ENCODE peak calls at places on chromosomes 6 and 20, in six cellular contexts. M, C, G, D, Q and Z are unnamed samples.
A peak's percentile ranks its signal among the peaks of the same experiment; 100 is the strongest.

GRCh38 chr6:109055771-109056235 is 38.8 kb downstream of the SESN1 start:
- DNase-seq in M (peak; percentile 54), C (no peak), G (no peak), D (peak; percentile 38), Q (no peak), Z (peak; percentile 70)

GRCh38 chr20:887137-887536 is 29.0 kb downstream of the ANGPT4 start:
- DNase-seq in M (no peak), C (no peak), G (peak; percentile 28), D (no peak), Q (no peak), Z (no peak)

GRCh38 chr20:14344746-14345145 is 7.3 kb upstream of the FLRT3 start:
- DNase-seq in M (no peak), C (no peak), G (peak; percentile 32), D (no peak), Q (no peak), Z (no peak)

GRCh38 chr6:169589293-169589692 is 112.5 kb downstream of the WDR27 start:
- DNase-seq in M (no peak), C (no peak), G (no peak), D (peak; percentile 69), Q (no peak), Z (peak; percentile 54)

GRCh38 chr20:46709459-46710148 is at the start of gene SLC2A10:
- DNase-seq in M (peak; percentile 20), C (peak; percentile 49), G (no peak), D (no peak), Q (peak; percentile 64), Z (peak; percentile 55)

GRCh38 chr6:109892451-109893435 is 85.4 kb upstream of the GPR6 start:
- DNase-seq in M (no peak), C (no peak), G (no peak), D (peak; percentile 79), Q (no peak), Z (peak; percentile 3)

GRCh38 chr6:85461806-85462185 is 11.9 kb downstream of the NT5E start:
- DNase-seq in M (no peak), C (no peak), G (no peak), D (no peak), Q (no peak), Z (no peak)

GRCh38 chr6:19781269-19781668 is 55.9 kb upstream of the ID4 start:
- DNase-seq in M (no peak), C (no peak), G (no peak), D (no peak), Q (no peak), Z (no peak)

GRCh38 chr6:38567436-38567835 is 72.3 kb downstream of the BTBD9 start:
- DNase-seq in M (no peak), C (peak; percentile 23), G (no peak), D (peak; percentile 62), Q (peak; percentile 82), Z (peak; percentile 92)

GRCh38 chr6:15330174-15330934 is 84.5 kb downstream of the JARID2 start:
- DNase-seq in M (peak; percentile 61), C (no peak), G (no peak), D (peak; percentile 63), Q (no peak), Z (peak; percentile 70)

GRCh38 chr6:152669894-152670293 is 27.8 kb upstream of the MYCT1 start:
- DNase-seq in M (peak; percentile 33), C (no peak), G (peak; percentile 3), D (peak; percentile 21), Q (no peak), Z (peak; percentile 51)

GRCh38 chr6:36660771-36661471 is 17.6 kb upstream of the CDKN1A start:
- DNase-seq in M (no peak), C (no peak), G (no peak), D (no peak), Q (peak; percentile 59), Z (peak; percentile 49)

GRCh38 chr6:18122128-18123093 is at the start of gene NHLRC1:
- DNase-seq in M (peak; percentile 61), C (peak; percentile 91), G (peak; percentile 58), D (peak; percentile 84), Q (peak; percentile 87), Z (peak; percentile 85)

GRCh38 chr6:35185302-35185681 is 28.5 kb upstream of the SCUBE3 start:
- DNase-seq in M (no peak), C (peak; percentile 38), G (peak; percentile 39), D (no peak), Q (peak; percentile 60), Z (peak; percentile 43)

GRCh38 chr6:2476376-2476775 is 231.0 kb upstream of the GMDS start:
- DNase-seq in M (no peak), C (no peak), G (no peak), D (peak; percentile 35), Q (no peak), Z (peak; percentile 18)

GRCh38 chr6:25013249-25013648 is 77.5 kb upstream of the RIPOR2 start:
- DNase-seq in M (no peak), C (no peak), G (no peak), D (no peak), Q (no peak), Z (no peak)

GRCh38 chr6:53465732-53466131 is 79.2 kb downstream of the GCLC start:
- DNase-seq in M (peak; percentile 65), C (no peak), G (no peak), D (peak; percentile 81), Q (no peak), Z (peak; percentile 47)

GRCh38 chr6:125294036-125294435 is 7.7 kb downstream of the HDDC2 start:
- DNase-seq in M (no peak), C (no peak), G (no peak), D (peak; percentile 19), Q (no peak), Z (peak; percentile 19)

GRCh38 chr20:31678389-31679356 is 41.0 kb downstream of the COX4I2 start:
- DNase-seq in M (no peak), C (no peak), G (no peak), D (peak; percentile 65), Q (no peak), Z (no peak)
- TF ChIP-seq CTCF in M (no peak), C (no peak), G (no peak), D (peak; percentile 9), Q (no peak), Z (no peak)

GRCh38 chr20:59603727-59604608 is at the start of gene PHACTR3:
- DNase-seq in M (no peak), C (no peak), G (no peak), D (no peak), Q (no peak), Z (no peak)
- H3K4me3 ChIP-seq in M (no peak within 1 kb of the TSS), C (no peak within 1 kb of the TSS), G (peak within 1 kb of the TSS; percentile 21), D (no peak within 1 kb of the TSS), Q (peak within 1 kb of the TSS; percentile 36), Z (no peak within 1 kb of the TSS)

GRCh38 chr20:37310951-37311350 is 21.5 kb downstream of the MANBAL start:
- DNase-seq in M (no peak), C (no peak), G (no peak), D (no peak), Q (no peak), Z (no peak)

GRCh38 chr20:37308098-37309050 is 18.9 kb downstream of the MANBAL start:
- DNase-seq in M (no peak), C (no peak), G (no peak), D (peak; percentile 75), Q (peak; percentile 30), Z (no peak)

GRCh38 chr20:37311710-37312355 is 22.4 kb downstream of the MANBAL start:
- DNase-seq in M (no peak), C (no peak), G (no peak), D (no peak), Q (no peak), Z (no peak)

GRCh38 chr20:37309290-37309689 is 19.8 kb downstream of the MANBAL start:
- DNase-seq in M (no peak), C (no peak), G (no peak), D (no peak), Q (no peak), Z (no peak)

GRCh38 chr20:37309941-37310590 is 20.6 kb downstream of the MANBAL start:
- DNase-seq in M (no peak), C (no peak), G (no peak), D (peak; percentile 81), Q (no peak), Z (no peak)
- TF ChIP-seq CTCF in M (no peak), C (no peak), G (no peak), D (no peak), Q (no peak), Z (no peak)

DNA sequence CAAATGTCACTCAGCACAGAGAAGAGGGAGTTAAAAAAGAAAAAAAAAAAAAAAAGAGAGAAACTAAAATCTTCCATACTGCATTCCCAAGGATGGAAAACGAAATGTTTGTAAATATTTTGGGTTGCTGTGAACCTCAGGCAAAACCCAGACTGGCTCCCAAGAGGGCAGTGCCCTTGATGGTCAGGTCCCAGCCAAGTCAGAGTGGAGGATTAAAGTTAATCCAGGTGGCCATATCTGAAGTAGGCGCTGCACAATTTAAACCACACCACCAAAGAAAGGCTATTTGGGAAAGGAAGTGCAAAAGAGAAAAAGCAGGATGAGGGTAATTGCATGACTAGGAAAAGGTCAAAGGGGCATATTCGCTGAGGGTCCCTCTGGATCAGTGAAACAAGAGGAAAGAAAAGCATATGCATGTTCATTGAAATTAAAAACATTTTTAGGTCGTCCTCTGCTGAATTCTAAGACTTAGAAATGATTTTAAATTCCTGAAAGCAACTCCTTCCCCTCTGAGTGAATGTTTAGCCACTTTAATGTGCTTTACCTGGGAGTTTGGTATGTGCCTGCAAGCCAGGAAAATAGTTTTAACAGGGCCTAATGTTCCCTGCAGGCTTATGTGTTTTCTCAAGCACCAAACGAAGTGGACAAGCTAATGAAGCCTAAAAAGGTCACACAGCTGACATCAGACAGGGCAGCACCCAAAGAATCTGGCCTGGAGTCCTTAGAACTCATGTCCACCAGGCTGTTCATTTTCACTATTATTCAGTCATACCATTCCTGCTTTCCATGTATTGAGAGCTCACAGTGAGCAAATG is 159.1 kb downstream of the HACE1 start:
- DNase-seq in M (no peak), C (no peak), G (no peak), D (no peak), Q (no peak), Z (no peak)
- H3K4me3 ChIP-seq in M (no peak overlapping the region), C (no peak overlapping the region), G (no peak overlapping the region), D (no peak overlapping the region), Q (no peak overlapping the region), Z (no peak overlapping the region)

GRCh38 chr6:143962644-143962929 is 45.5 kb downstream of the PLAGL1 start:
- DNase-seq in M (no peak), C (no peak), G (no peak), D (no peak), Q (no peak), Z (peak; percentile 66)
- TF ChIP-seq CTCF in M (no peak), C (peak; percentile 11), G (no peak), D (peak; percentile 47), Q (peak; percentile 46), Z (peak; percentile 57)

GRCh38 chr6:10759312-10759839 is 11.8 kb downstream of the TMEM14B start:
- DNase-seq in M (peak; percentile 63), C (no peak), G (peak; percentile 60), D (peak; percentile 96), Q (no peak), Z (peak; percentile 91)
- H3K4me3 ChIP-seq in M (no peak overlapping the region), C (no peak overlapping the region), G (no peak overlapping the region), D (no peak overlapping the region), Q (no peak overlapping the region), Z (no peak overlapping the region)

DNA sequence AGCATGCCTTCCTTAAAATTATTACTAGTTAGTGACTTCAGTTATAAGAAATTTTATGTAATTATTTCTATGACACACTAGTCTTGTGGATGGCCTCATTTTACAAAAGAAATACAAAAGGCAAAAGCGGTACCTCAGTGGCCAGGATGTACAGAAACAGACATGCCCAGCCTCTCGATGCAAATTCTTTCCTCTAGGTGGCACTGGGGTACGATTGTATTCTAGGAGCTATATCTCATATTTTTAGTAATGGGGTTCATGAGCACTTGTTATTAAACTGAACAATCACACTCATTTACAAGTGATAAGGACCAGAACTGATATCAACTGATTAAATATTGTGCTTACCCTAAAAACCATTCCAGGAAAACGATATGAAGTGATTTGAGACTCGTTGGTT is 59.8 kb downstream of the SOD2 start:
- DNase-seq in M (peak; percentile 46), C (no peak), G (peak; percentile 30), D (no peak), Q (no peak), Z (peak; percentile 23)
- TF ChIP-seq CTCF in M (peak; percentile 61), C (no peak), G (peak; percentile 47), D (peak; percentile 42), Q (peak; percentile 39), Z (peak; percentile 60)